ENCODE peak calls at places on chromosomes 7 and 10, in nine cellular contexts. P is foreskin keratinocyte, F is pancreas, N is A549, L is cardiac muscle cell, K is esophagus squamous epithelium, I is psoas muscle, Y is PC-3, X is PC-9. J is an unnamed sample. For H3K4me1, the result is how much of the 10 kb centered on the place peaks cover.

GRCh38 chr7:45646207-45646821 is 72.1 kb downstream of the ADCY1 start:
- DNase-seq in X (no peak), I (no peak), L (no peak), Y (no peak), K (no peak), N (no peak), P (no peak), F (no peak), J (no peak)

GRCh38 chr7:29391262-29391661 is 172.4 kb upstream of the PRR15 start:
- DNase-seq in L (no peak), I (no peak), F (no peak), K (no peak), N (no peak), Y (no peak), X (no peak), P (no peak), J (no peak)

GRCh38 chr10:79927111-79927828 is 21.6 kb downstream of the SFTPD start:
- DNase-seq in Y (no peak), I (no peak), N (no peak), F (peak), P (no peak), K (no peak), L (no peak), X (no peak), J (no peak)

GRCh38 chr7:44196450-44196872 is 4.3 kb upstream of the YKT6 start:
- DNase-seq in F (no peak), L (peak), X (peak), N (peak), P (no peak), I (no peak), Y (peak), K (no peak), J (no peak)

GRCh38 chr10:71236286-71236685 is 23.9 kb downstream of the UNC5B start:
- DNase-seq in F (no peak), K (no peak), L (peak), P (no peak), X (no peak), I (no peak), N (no peak), Y (no peak), J (peak)

GRCh38 chr7:148142660-148143248 is 447.8 kb upstream of the C7orf33 start:
- DNase-seq in P (peak), L (peak), F (peak), X (no peak), Y (peak), I (no peak), K (no peak), N (peak), J (no peak)

GRCh38 chr10:110356628-110357245 is 52.0 kb upstream of the SMNDC1 start:
- DNase-seq in P (no peak), L (no peak), I (no peak), F (no peak), X (peak), Y (peak), N (peak), K (peak), J (peak)

GRCh38 chr7:19066109-19066508 is 51.3 kb downstream of the TWIST1 start:
- DNase-seq in L (no peak), Y (no peak), N (no peak), K (no peak), X (no peak), I (no peak), F (no peak), P (no peak), J (no peak)

GRCh38 chr7:40356871-40357676 is 222.3 kb downstream of the SUGCT start:
- DNase-seq in I (no peak), N (no peak), Y (no peak), L (no peak), F (no peak), X (no peak), K (no peak), P (no peak), J (no peak)

GRCh38 chr10:132257271-132257670 is 50.5 kb downstream of the STK32C start:
- DNase-seq in L (no peak), P (no peak), I (no peak), K (no peak), X (peak), N (no peak), F (no peak), Y (peak), J (no peak)

GRCh38 chr7:157986051-157986450 is 601.6 kb downstream of the PTPRN2 start:
- DNase-seq in P (no peak), F (no peak), N (no peak), Y (no peak), I (peak), L (no peak), K (no peak), X (no peak), J (no peak)

GRCh38 chr10:22053048-22053447 is 49.5 kb upstream of the DNAJC1 start:
- DNase-seq in F (no peak), I (no peak), Y (no peak), K (no peak), N (no peak), L (no peak), P (no peak), X (no peak), J (no peak)

GRCh38 chr7:20799566-20800377 is 13.1 kb upstream of the SP8 start:
- DNase-seq in I (no peak), N (no peak), L (no peak), Y (no peak), F (no peak), X (no peak), K (no peak), P (no peak), J (no peak)

GRCh38 chr10:124005091-124005490 is 88.3 kb downstream of the CHST15 start:
- DNase-seq in K (no peak), L (no peak), Y (no peak), F (no peak), I (no peak), X (no peak), N (no peak), P (no peak), J (no peak)

GRCh38 chr10:86758231-86759072 is 2.0 kb downstream of the BMPR1A start:
- DNase-seq in N (peak), K (no peak), P (no peak), I (no peak), F (no peak), L (no peak), X (no peak), Y (peak), J (no peak)

GRCh38 chr10:98378722-98379121 is 36.3 kb downstream of the PYROXD2 start:
- DNase-seq in L (no peak), X (no peak), F (no peak), K (no peak), P (no peak), Y (no peak), N (no peak), I (no peak), J (no peak)

GRCh38 chr10:5117021-5117420 is 22.8 kb downstream of the AKR1C3 start:
- DNase-seq in I (no peak), Y (no peak), K (no peak), N (no peak), F (no peak), X (no peak), L (no peak), P (no peak), J (no peak)

GRCh38 chr7:101900103-101900502 is 82.7 kb downstream of the CUX1 start:
- DNase-seq in K (no peak), N (no peak), P (no peak), I (peak), L (no peak), X (no peak), Y (no peak), F (no peak), J (no peak)

GRCh38 chr10:97608991-97609561 is 19.6 kb downstream of the C10orf62 start:
- DNase-seq in P (no peak), I (peak), N (no peak), K (no peak), X (no peak), Y (no peak), F (no peak), L (peak), J (no peak)

GRCh38 chr10:32318476-32318896 is 28.5 kb downstream of the EPC1 start:
- DNase-seq in K (no peak), I (no peak), N (no peak), X (no peak), Y (no peak), F (no peak), L (no peak), P (no peak), J (no peak)

DNA sequence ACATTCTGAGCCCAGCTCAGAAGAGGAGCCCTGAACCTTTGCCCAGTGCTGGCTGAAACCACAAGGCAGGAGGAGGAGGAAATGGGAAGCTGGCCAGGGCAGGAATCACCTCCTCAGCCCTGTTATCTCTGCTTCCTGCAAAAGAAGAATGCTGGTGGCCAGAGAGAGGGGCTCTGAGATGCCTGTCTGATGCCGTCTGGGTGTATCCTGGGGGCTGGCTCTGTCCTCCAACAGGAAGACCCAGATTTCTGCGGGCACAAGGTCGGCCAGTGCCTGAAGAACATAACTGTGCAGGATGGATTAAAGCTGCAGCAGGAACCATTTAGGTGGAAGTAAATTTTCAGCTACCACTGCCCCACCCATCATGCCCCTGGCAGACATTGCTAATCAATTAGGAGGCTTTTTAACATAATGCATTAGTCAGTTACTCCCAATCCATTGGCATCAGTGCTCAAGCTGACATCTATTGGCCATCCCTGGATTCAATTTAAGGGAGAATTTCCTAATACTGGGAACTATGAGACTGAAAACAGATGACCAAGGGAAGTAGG is 67.7 kb downstream of the COL13A1 start:
- DNase-seq in N (no peak), Y (peak), P (peak), X (peak), I (peak), K (no peak), F (no peak), L (no peak), J (no peak)
- H3K4me1 ChIP-seq in N (under half), Y (half or more), P (under half), X (half or more), I (under half), K (under half), F (under half), L (under half), J (under half)

GRCh38 chr10:126229701-126230100 is 158.6 kb downstream of the ADAM12 start:
- DNase-seq in I (no peak), K (no peak), L (no peak), X (no peak), Y (no peak), P (no peak), F (no peak), N (no peak), J (no peak)

GRCh38 chr10:126226988-126227761 is 161.1 kb downstream of the ADAM12 start:
- DNase-seq in Y (no peak), P (no peak), L (no peak), N (no peak), F (no peak), X (no peak), K (no peak), I (no peak), J (no peak)

GRCh38 chr10:126226205-126226604 is 162.1 kb downstream of the ADAM12 start:
- DNase-seq in Y (no peak), F (no peak), K (no peak), N (no peak), X (no peak), I (no peak), P (no peak), L (no peak), J (no peak)

GRCh38 chr10:126225672-126226007 is 162.6 kb downstream of the ADAM12 start:
- DNase-seq in L (no peak), N (no peak), F (no peak), K (no peak), P (no peak), X (no peak), I (no peak), Y (no peak), J (no peak)

GRCh38 chr10:126227762-126228134 is 160.5 kb downstream of the ADAM12 start:
- DNase-seq in K (no peak), L (no peak), X (peak), F (no peak), I (no peak), Y (peak), P (no peak), N (no peak), J (no peak)
- H3K4me1 ChIP-seq in K (under half), L (under half), X (under half), F (under half), I (under half), Y (under half), P (under half), N (under half), J (under half)

GRCh38 chr10:58439632-58440364 is 54.6 kb downstream of the TFAM start:
- DNase-seq in L (no peak), F (no peak), Y (no peak), X (no peak), K (no peak), N (no peak), P (no peak), I (no peak), J (no peak)
- H3K4me1 ChIP-seq in L (under half), F (under half), Y (under half), X (under half), K (under half), N (under half), P (under half), I (under half), J (under half)

GRCh38 chr7:55464422-55464821 is 99.3 kb downstream of the LANCL2 start:
- DNase-seq in X (no peak), L (no peak), P (no peak), K (no peak), N (no peak), Y (no peak), F (no peak), I (no peak), J (no peak)
- H3K4me1 ChIP-seq in X (under half), L (under half), P (under half), K (under half), N (under half), Y (under half), F (under half), I (under half), J (under half)

GRCh38 chr10:113020838-113021237 is 70.8 kb downstream of the TCF7L2 start:
- DNase-seq in N (no peak), P (no peak), Y (no peak), K (no peak), L (no peak), I (no peak), X (no peak), F (no peak), J (no peak)
- H3K4me1 ChIP-seq in N (half or more), P (under half), Y (under half), K (under half), L (under half), I (under half), X (under half), F (under half), J (under half)